ENCODE peak calls at places on chromosomes 11 and 22, in eight cellular contexts. H is NCI-H2029 treated with DMSO at 0.1 percent for 48 hours; Z is T-helper 1 cell; Y is lower lobe of right lung; D is GM12878; F is EL; A is stimulated activated CD8-positive, alpha-beta memory T cell treated with anti-CD3 and anti-CD28 coated beads, Interleukin-15, amount 100 ng/mL, for 1 hour; Q is B cell. V is an unnamed sample.

GRCh38 chr22:31681625-31682345 is 19.8 kb upstream of the PISD start:
- DNase-seq in H (no peak), Z (no peak), Y (no peak), D (no peak), F (peak), A (no peak), Q (no peak), V (no peak)

GRCh38 chr11:69674267-69674885 is 777 bp downstream of the LTO1 start:
- DNase-seq in H (no peak), Z (no peak), Y (no peak), D (no peak), F (peak), A (no peak), Q (no peak), V (peak)

GRCh38 chr11:118214210-118214914 is 10.4 kb downstream of the JAML start:
- DNase-seq in H (no peak), Z (no peak), Y (peak), D (no peak), F (no peak), A (no peak), Q (no peak), V (no peak)

GRCh38 chr11:368414-369335 is 624 bp upstream of the B4GALNT4 start:
- DNase-seq in H (no peak), Z (no peak), Y (peak), D (no peak), F (no peak), A (no peak), Q (no peak), V (no peak)

GRCh38 chr11:77287615-77288273 is 13.7 kb downstream of the GDPD4 start:
- DNase-seq in H (no peak), Z (no peak), Y (no peak), D (no peak), F (peak), A (no peak), Q (no peak), V (no peak)

GRCh38 chr22:26502688-26503561 is 9.3 kb downstream of the TFIP11 start:
- DNase-seq in H (peak), Z (peak), Y (no peak), D (no peak), F (peak), A (peak), Q (peak), V (peak)

GRCh38 chr11:2466869-2467694 is 22.3 kb downstream of the KCNQ1 start:
- DNase-seq in H (no peak), Z (peak), Y (no peak), D (no peak), F (no peak), A (peak), Q (peak), V (no peak)

GRCh38 chr22:35630387-35630793 is 13.3 kb upstream of the MB start:
- DNase-seq in H (no peak), Z (no peak), Y (no peak), D (no peak), F (peak), A (no peak), Q (no peak), V (peak)

GRCh38 chr11:124204008-124204407 is 20.9 kb downstream of the OR10D3 start:
- DNase-seq in H (no peak), Z (no peak), Y (no peak), D (no peak), F (no peak), A (no peak), Q (no peak), V (no peak)

GRCh38 chr11:45828996-45829395 is 18.3 kb upstream of the CRY2 start:
- DNase-seq in H (no peak), Z (no peak), Y (no peak), D (no peak), F (peak), A (no peak), Q (no peak), V (no peak)

V was measured in dermis blood vessel endothelial cell.